ENCODE peak calls at places on chromosomes 1 and 21, in ten cellular contexts. Z, U, L, W, P, T, V, R, I and J are unnamed samples.

GRCh38 chr1:214504330-214504729 is 47.1 kb downstream of the PTPN14 start:
- DNase-seq in P (no peak), R (no peak), I (no peak), Z (no peak), L (no peak), U (no peak), T (no peak), V (no peak), W (no peak), J (no peak)

GRCh38 chr21:42969193-42969600 is 5.2 kb upstream of the PKNOX1 start:
- DNase-seq in V (no peak), T (no peak), U (no peak), R (no peak), P (no peak), Z (no peak), L (no peak), W (no peak), I (no peak), J (no peak)

GRCh38 chr1:84883286-84883685 is 9.7 kb downstream of the LPAR3 start:
- DNase-seq in R (no peak), W (no peak), I (no peak), V (no peak), T (no peak), U (no peak), Z (no peak), P (no peak), L (peak), J (no peak)

GRCh38 chr1:204398197-204399125 is 13.2 kb downstream of the PPP1R15B start:
- DNase-seq in I (peak), T (peak), Z (peak), R (peak), P (peak), V (peak), U (peak), L (peak), W (peak), J (peak)

GRCh38 chr1:245995474-245995873 is 511.6 kb downstream of the SMYD3 start:
- DNase-seq in W (no peak), P (no peak), V (no peak), I (no peak), L (no peak), U (no peak), T (no peak), R (no peak), Z (no peak), J (no peak)

GRCh38 chr21:40769231-40769630 is 77.7 kb downstream of the DSCAM start:
- DNase-seq in W (no peak), P (no peak), L (no peak), T (no peak), U (no peak), I (no peak), Z (no peak), R (no peak), V (no peak), J (no peak)

GRCh38 chr1:39940980-39941871 is 13.7 kb upstream of the MFSD2A start:
- DNase-seq in I (no peak), Z (no peak), R (no peak), V (no peak), T (no peak), P (no peak), U (no peak), W (no peak), L (no peak), J (no peak)

GRCh38 chr1:16383917-16384316 is 16.9 kb downstream of the SZRD1 start:
- DNase-seq in Z (no peak), W (no peak), T (no peak), U (no peak), P (no peak), R (no peak), V (no peak), L (no peak), I (no peak), J (no peak)

GRCh38 chr1:67645495-67646144 is 39.4 kb upstream of the GADD45A start:
- DNase-seq in R (no peak), W (peak), T (no peak), U (peak), Z (no peak), V (no peak), P (no peak), L (no peak), I (peak), J (no peak)

GRCh38 chr1:95017775-95018174 is 55.0 kb downstream of the ALG14 start:
- DNase-seq in Z (no peak), U (no peak), P (no peak), I (no peak), R (no peak), W (no peak), L (no peak), V (no peak), T (no peak), J (no peak)
- TF ChIP-seq CTCF in Z (no peak), U (no peak), P (no peak), I (no peak), R (no peak), W (no peak), L (no peak), V (no peak), T (no peak), J (no peak)

DNA sequence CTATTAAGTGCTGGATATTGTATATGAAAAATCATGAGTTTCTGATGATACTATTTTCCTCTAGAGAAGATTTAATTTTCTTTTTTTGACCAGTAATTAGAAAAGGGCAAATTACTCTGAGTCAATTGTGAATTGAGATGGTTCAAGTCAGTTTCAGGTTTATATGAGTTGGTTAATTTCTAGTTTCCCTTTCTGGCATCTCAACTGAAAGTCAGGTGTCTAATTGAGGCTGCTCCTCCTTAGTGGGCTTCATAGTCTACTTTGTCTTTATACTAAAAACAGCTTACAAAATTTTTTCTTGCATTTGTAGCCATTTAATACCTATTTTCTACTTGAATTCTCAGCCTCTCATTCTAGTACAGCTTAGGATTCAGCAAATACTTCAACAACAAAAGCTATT is 387.3 kb downstream of the RPS6KC1 start:
- DNase-seq in U (no peak), P (no peak), L (no peak), T (no peak), R (no peak), Z (no peak), I (no peak), V (no peak), W (no peak), J (no peak)
- TF ChIP-seq CTCF in U (no peak), P (no peak), L (no peak), T (no peak), R (no peak), Z (no peak), I (no peak), V (no peak), W (no peak), J (no peak)

DNA sequence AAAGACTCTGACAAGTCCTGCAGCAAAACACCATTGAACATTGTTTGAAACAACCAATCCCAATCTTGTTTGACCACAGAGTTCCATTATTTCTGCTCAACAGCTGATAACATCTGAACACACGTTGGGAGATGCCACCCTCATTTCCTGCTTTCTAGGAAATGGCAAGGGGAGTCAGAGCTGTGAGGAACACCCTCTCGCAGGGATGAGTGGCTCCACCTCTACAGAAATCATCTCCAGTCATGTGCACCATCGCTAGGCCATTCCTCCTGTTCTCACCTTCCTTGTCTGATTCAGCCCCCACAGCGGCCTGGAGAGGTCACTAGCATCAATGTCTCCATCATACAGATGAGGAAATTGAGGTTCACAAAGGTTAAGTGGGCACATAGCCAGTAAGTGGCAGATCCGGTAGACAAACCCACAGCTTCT is 22.4 kb upstream of the RUNX3 start:
- DNase-seq in I (no peak), Z (no peak), W (no peak), P (no peak), T (no peak), V (no peak), L (peak), R (no peak), U (peak), J (no peak)
- TF ChIP-seq CTCF in I (no peak), Z (no peak), W (no peak), P (no peak), T (no peak), V (no peak), L (no peak), R (no peak), U (no peak), J (peak)

DNA sequence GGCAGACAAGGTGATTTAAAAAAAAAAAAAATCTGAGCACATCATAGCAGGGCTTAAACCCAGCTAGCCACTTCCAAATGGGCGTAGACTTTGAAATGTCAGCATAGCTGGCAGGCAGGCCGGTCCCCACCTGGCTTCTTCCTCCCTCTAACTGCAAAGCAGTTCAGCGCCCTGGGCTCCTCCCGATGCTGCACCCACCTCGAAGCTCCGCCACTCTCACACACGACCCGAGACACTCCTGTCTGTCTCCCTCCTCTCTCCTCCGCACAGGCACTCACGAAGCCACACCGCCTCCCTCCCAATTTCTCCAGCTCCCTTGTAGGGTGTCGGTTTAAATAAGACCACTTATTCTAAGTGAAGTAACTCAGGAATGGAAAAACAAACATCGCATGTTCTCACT is 301.3 kb downstream of the NPHP4 start:
- DNase-seq in V (no peak), U (no peak), I (no peak), T (no peak), L (no peak), Z (no peak), P (no peak), W (peak), R (no peak), J (no peak)
- TF ChIP-seq CTCF in V (no peak), U (no peak), I (no peak), T (no peak), L (no peak), Z (no peak), P (no peak), W (no peak), R (no peak), J (no peak)

GRCh38 chr1:106225406-106225805 is 831.1 kb upstream of the PRMT6 start:
- DNase-seq in U (no peak), I (no peak), Z (no peak), P (no peak), L (no peak), T (no peak), V (no peak), W (no peak), R (peak), J (no peak)

GRCh38 chr1:106224426-106224825 is 832.0 kb upstream of the PRMT6 start:
- DNase-seq in W (no peak), Z (no peak), I (no peak), R (peak), U (no peak), L (no peak), T (no peak), V (no peak), P (no peak), J (no peak)

GRCh38 chr1:106222415-106222814 is 834.1 kb upstream of the PRMT6 start:
- DNase-seq in R (peak), T (no peak), U (peak), P (no peak), V (no peak), L (no peak), I (no peak), Z (no peak), W (no peak), J (no peak)

GRCh38 chr1:106232128-106232527 is 824.3 kb upstream of the PRMT6 start:
- DNase-seq in R (no peak), V (no peak), L (no peak), T (no peak), U (no peak), I (no peak), P (no peak), W (no peak), Z (no peak), J (no peak)

DNA sequence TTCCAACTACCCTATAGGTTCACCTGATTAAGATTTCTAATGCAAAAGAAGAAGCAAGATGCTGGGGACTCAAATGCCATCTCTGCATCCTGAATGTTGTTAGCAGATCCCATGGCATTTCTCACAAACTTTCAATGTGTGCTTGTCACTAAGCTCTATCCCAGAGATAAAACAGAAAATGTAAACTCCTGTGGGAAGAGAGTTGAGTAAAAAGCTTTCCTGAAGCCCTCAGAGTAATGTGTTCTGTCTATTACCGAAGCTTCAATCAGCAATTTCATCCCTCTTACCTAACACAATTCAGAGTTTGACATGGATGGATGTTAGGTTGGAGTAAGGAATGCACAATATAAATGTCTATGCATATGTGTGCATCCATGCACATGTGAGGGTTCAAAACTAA is 829.9 kb upstream of the PRMT6 start:
- DNase-seq in T (no peak), L (no peak), Z (no peak), P (no peak), R (no peak), V (no peak), U (no peak), W (no peak), I (no peak), J (no peak)
- TF ChIP-seq CTCF in T (no peak), L (no peak), Z (no peak), P (no peak), R (no peak), V (no peak), U (no peak), W (no peak), I (no peak), J (no peak)

GRCh38 chr1:201759194-201759814 is 69.7 kb upstream of the IPO9 start:
- DNase-seq in W (no peak), R (peak), Z (no peak), V (no peak), P (no peak), U (no peak), I (no peak), T (no peak), L (peak), J (no peak)

GRCh38 chr1:201758508-201759050 is 70.4 kb upstream of the IPO9 start:
- DNase-seq in U (no peak), I (no peak), L (no peak), P (no peak), Z (no peak), V (no peak), T (no peak), R (no peak), W (no peak), J (no peak)

GRCh38 chr1:201755200-201755599 is 73.8 kb upstream of the IPO9 start:
- DNase-seq in R (no peak), T (no peak), P (no peak), I (no peak), L (no peak), Z (no peak), V (no peak), W (no peak), U (no peak), J (no peak)

GRCh38 chr1:201754353-201754752 is 74.6 kb upstream of the IPO9 start:
- DNase-seq in W (no peak), P (no peak), Z (no peak), L (no peak), I (no peak), R (peak), V (no peak), T (no peak), U (peak), J (no peak)

GRCh38 chr1:201756411-201756810 is 72.5 kb upstream of the IPO9 start:
- DNase-seq in I (no peak), V (no peak), L (peak), U (no peak), R (peak), W (no peak), Z (no peak), T (no peak), P (no peak), J (no peak)
- TF ChIP-seq CTCF in I (no peak), V (no peak), L (no peak), U (no peak), R (no peak), W (no peak), Z (no peak), T (no peak), P (no peak), J (no peak)

GRCh38 chr1:207156095-207156494 is 52.1 kb downstream of the C4BPA start:
- DNase-seq in I (no peak), P (no peak), R (no peak), L (no peak), T (no peak), Z (no peak), W (no peak), U (no peak), V (no peak), J (no peak)
- TF ChIP-seq CTCF in I (no peak), P (no peak), R (no peak), L (no peak), T (no peak), Z (no peak), W (no peak), U (no peak), V (no peak), J (no peak)